ENCODE peak calls at places on chromosomes 11 and 22, in seven cellular contexts. I, F, D, Q, W, H and X are unnamed samples.

GRCh38 chr11:103359221-103359620 is 250.0 kb downstream of the DYNC2H1 start:
- DNase-seq in I (no peak), F (no peak), D (no peak), Q (no peak), W (no peak), H (no peak), X (no peak)

GRCh38 chr11:2325123-2325522 is 23.3 kb downstream of the TSPAN32 start:
- DNase-seq in I (no peak), F (no peak), D (no peak), Q (no peak), W (no peak), H (no peak), X (no peak)

GRCh38 chr11:108871152-108871551 is 206.3 kb downstream of the DDX10 start:
- DNase-seq in I (no peak), F (no peak), D (no peak), Q (no peak), W (peak; percentile 65), H (no peak), X (peak; percentile 22)

GRCh38 chr22:40473703-40474102 is 103.3 kb downstream of the SGSM3 start:
- DNase-seq in I (no peak), F (no peak), D (no peak), Q (no peak), W (peak; percentile 55), H (no peak), X (no peak)

GRCh38 chr11:68275721-68276488 is 4.1 kb upstream of the C11orf24 start:
- DNase-seq in I (no peak), F (no peak), D (no peak), Q (no peak), W (no peak), H (no peak), X (no peak)

GRCh38 chr22:19596680-19597398 is 72.6 kb upstream of the CLDN5 start:
- DNase-seq in I (no peak), F (no peak), D (peak; percentile 13), Q (no peak), W (no peak), H (no peak), X (no peak)

GRCh38 chr11:128667873-128668272 is 26.0 kb upstream of the FLI1 start:
- DNase-seq in I (no peak), F (no peak), D (no peak), Q (no peak), W (no peak), H (no peak), X (no peak)

GRCh38 chr11:125062196-125062930 is 742 bp upstream of the SLC37A2 start:
- DNase-seq in I (no peak), F (no peak), D (no peak), Q (no peak), W (no peak), H (peak; percentile 50), X (no peak)

GRCh38 chr11:128720522-128720985 is 26.7 kb downstream of the FLI1 start:
- DNase-seq in I (peak; percentile 58), F (no peak), D (peak; percentile 52), Q (peak; percentile 56), W (peak; percentile 68), H (peak; percentile 55), X (no peak)

GRCh38 chr11:113475160-113475761 is at the start of gene DRD2:
- DNase-seq in I (no peak), F (no peak), D (no peak), Q (peak; percentile 27), W (no peak), H (peak; percentile 61), X (no peak)

GRCh38 chr11:85806876-85807275 is 4.1 kb downstream of the SYTL2 start:
- DNase-seq in I (no peak), F (no peak), D (no peak), Q (no peak), W (no peak), H (no peak), X (no peak)

GRCh38 chr11:13782395-13783080 is 114.1 kb downstream of the FAR1 start:
- DNase-seq in I (no peak), F (no peak), D (no peak), Q (no peak), W (no peak), H (no peak), X (no peak)

GRCh38 chr11:3803726-3804510 is 4.4 kb upstream of the PGAP2 start:
- DNase-seq in I (no peak), F (no peak), D (no peak), Q (no peak), W (no peak), H (no peak), X (no peak)

GRCh38 chr11:34656062-34656720 is 35.3 kb downstream of the EHF start:
- DNase-seq in I (no peak), F (no peak), D (no peak), Q (no peak), W (no peak), H (no peak), X (no peak)

GRCh38 chr11:124902616-124903015 is 5.0 kb upstream of the ROBO4 start:
- DNase-seq in I (no peak), F (no peak), D (no peak), Q (no peak), W (no peak), H (no peak), X (no peak)

GRCh38 chr22:39517470-39517869 is 2.9 kb upstream of the ATF4 start:
- DNase-seq in I (no peak), F (no peak), D (no peak), Q (no peak), W (no peak), H (no peak), X (no peak)

GRCh38 chr11:120105576-120105975 is 32.3 kb downstream of the TRIM29 start:
- DNase-seq in I (no peak), F (no peak), D (no peak), Q (no peak), W (no peak), H (no peak), X (no peak)

GRCh38 chr11:19890308-19890707 is 177.7 kb downstream of the NAV2 start:
- DNase-seq in I (no peak), F (no peak), D (no peak), Q (no peak), W (no peak), H (no peak), X (no peak)

GRCh38 chr11:17313349-17314231 is 37.1 kb downstream of the NUCB2 start:
- DNase-seq in I (no peak), F (no peak), D (no peak), Q (no peak), W (no peak), H (no peak), X (no peak)

GRCh38 chr11:126949066-126949945 is 51.3 kb downstream of the KIRREL3 start:
- DNase-seq in I (no peak), F (no peak), D (no peak), Q (no peak), W (no peak), H (no peak), X (no peak)

GRCh38 chr11:126956664-126957063 is 43.9 kb downstream of the KIRREL3 start:
- DNase-seq in I (no peak), F (no peak), D (no peak), Q (no peak), W (no peak), H (no peak), X (no peak)

GRCh38 chr11:126948563-126948962 is 52.0 kb downstream of the KIRREL3 start:
- DNase-seq in I (no peak), F (no peak), D (no peak), Q (no peak), W (no peak), H (no peak), X (no peak)

GRCh38 chr11:126951465-126951864 is 49.1 kb downstream of the KIRREL3 start:
- DNase-seq in I (no peak), F (no peak), D (no peak), Q (no peak), W (no peak), H (no peak), X (no peak)
- H3K4me3 ChIP-seq in I (no peak overlapping the region), F (no peak overlapping the region), D (no peak overlapping the region), Q (no peak overlapping the region), W (no peak overlapping the region), H (no peak overlapping the region), X (no peak overlapping the region)

GRCh38 chr11:46009647-46010046 is 87.2 kb downstream of the LARGE2 start:
- DNase-seq in I (no peak), F (no peak), D (no peak), Q (no peak), W (no peak), H (no peak), X (no peak)

GRCh38 chr11:46010100-46010499 is 87.6 kb downstream of the LARGE2 start:
- DNase-seq in I (no peak), F (no peak), D (no peak), Q (no peak), W (no peak), H (no peak), X (no peak)

GRCh38 chr11:46017341-46017740 is 94.9 kb downstream of the LARGE2 start:
- DNase-seq in I (no peak), F (no peak), D (no peak), Q (no peak), W (no peak), H (no peak), X (no peak)

GRCh38 chr11:46015941-46016340 is 93.5 kb downstream of the LARGE2 start:
- DNase-seq in I (no peak), F (no peak), D (no peak), Q (no peak), W (no peak), H (no peak), X (no peak)

GRCh38 chr11:46012185-46012584 is 89.7 kb downstream of the LARGE2 start:
- DNase-seq in I (no peak), F (no peak), D (no peak), Q (peak; percentile 45), W (no peak), H (no peak), X (peak; percentile 87)
- H3K4me3 ChIP-seq in I (no peak overlapping the region), F (no peak overlapping the region), D (no peak overlapping the region), Q (no peak overlapping the region), W (no peak overlapping the region), H (no peak overlapping the region), X (no peak overlapping the region)

GRCh38 chr11:78429209-78429608 is 11.6 kb upstream of the GAB2 start:
- DNase-seq in I (no peak), F (no peak), D (no peak), Q (no peak), W (no peak), H (no peak), X (no peak)

GRCh38 chr11:78428773-78429172 is 11.2 kb upstream of the GAB2 start:
- DNase-seq in I (no peak), F (no peak), D (no peak), Q (no peak), W (no peak), H (no peak), X (no peak)

GRCh38 chr11:78429667-78430066 is 12.0 kb upstream of the GAB2 start:
- DNase-seq in I (no peak), F (no peak), D (no peak), Q (no peak), W (peak; percentile 51), H (no peak), X (no peak)

GRCh38 chr11:78427615-78428272 is 10.1 kb upstream of the GAB2 start:
- DNase-seq in I (no peak), F (no peak), D (no peak), Q (no peak), W (no peak), H (no peak), X (no peak)

GRCh38 chr11:78428273-78428651 is 10.6 kb upstream of the GAB2 start:
- DNase-seq in I (no peak), F (no peak), D (no peak), Q (no peak), W (no peak), H (no peak), X (no peak)
- H3K4me3 ChIP-seq in I (no peak overlapping the region), F (no peak overlapping the region), D (no peak overlapping the region), Q (no peak overlapping the region), W (no peak overlapping the region), H (no peak overlapping the region), X (no peak overlapping the region)

GRCh38 chr22:22706253-22706940 is 62.0 kb downstream of the GGTLC2 start:
- DNase-seq in I (no peak), F (no peak), D (no peak), Q (no peak), W (no peak), H (no peak), X (no peak)
- H3K4me3 ChIP-seq in I (no peak overlapping the region), F (no peak overlapping the region), D (no peak overlapping the region), Q (no peak overlapping the region), W (no peak overlapping the region), H (no peak overlapping the region), X (no peak overlapping the region)